ENCODE peak calls at places on chromosomes 11 and 22, in seven cellular contexts. J is endothelial cell of umbilical vein; U is epithelial cell of esophagus; G is WTC11; R is effector CD4-positive, alpha-beta T cell; L is fibroblast of pulmonary artery; N is WERI-Rb-1. F is an unnamed sample.

GRCh38 chr11:94449437-94449836 is 44.2 kb downstream of the MRE11 start:
- DNase-seq in N (no peak), J (peak; percentile 38), G (no peak), U (peak; percentile 98), R (no peak), L (peak; percentile 81), F (no peak)

GRCh38 chr11:35473975-35474374 is 51.4 kb downstream of the PAMR1 start:
- DNase-seq in U (no peak), G (no peak), N (no peak), J (no peak), L (no peak), R (no peak), F (no peak)

GRCh38 chr11:97109078-97109477 is 719.3 kb downstream of the JRKL start:
- DNase-seq in G (no peak), U (no peak), L (no peak), R (no peak), J (no peak), N (no peak), F (no peak)

GRCh38 chr11:19872526-19873135 is 160.0 kb downstream of the NAV2 start:
- DNase-seq in N (no peak), U (peak; percentile 24), R (no peak), G (peak; percentile 68), L (no peak), J (no peak), F (peak; percentile 78)

GRCh38 chr22:47151064-47151463 is 388.6 kb downstream of the TBC1D22A start:
- DNase-seq in R (no peak), G (no peak), N (no peak), U (no peak), L (no peak), J (no peak), F (no peak)

GRCh38 chr22:45389546-45389945 is 23.9 kb downstream of the SMC1B start:
- DNase-seq in J (no peak), L (no peak), N (no peak), U (no peak), G (no peak), R (no peak), F (no peak)

GRCh38 chr11:16820324-16821092 is 82.1 kb downstream of the C11orf58 start:
- DNase-seq in R (peak; percentile 46), G (peak; percentile 85), L (peak; percentile 86), U (peak; percentile 85), N (peak; percentile 72), J (peak; percentile 74), F (peak; percentile 86)

GRCh38 chr11:35735411-35735810 is 72.8 kb downstream of the TRIM44 start:
- DNase-seq in G (no peak), U (no peak), J (peak; percentile 63), N (no peak), L (peak; percentile 38), R (no peak), F (no peak)

GRCh38 chr22:17257578-17257977 is 38.3 kb upstream of the ADA2 start:
- DNase-seq in L (no peak), J (no peak), R (no peak), G (peak; percentile 25), N (no peak), U (no peak), F (no peak)

GRCh38 chr22:30040499-30041055 is 39.7 kb upstream of the HORMAD2 start:
- DNase-seq in N (no peak), U (no peak), L (no peak), G (no peak), J (no peak), R (no peak), F (no peak)

GRCh38 chr22:39415506-39415905 is 15.9 kb downstream of the TAB1 start:
- DNase-seq in R (no peak), U (no peak), N (no peak), J (no peak), G (no peak), L (no peak), F (no peak)

GRCh38 chr22:43925433-43926348 is 2.1 kb downstream of the PNPLA3 start:
- DNase-seq in R (no peak), L (peak; percentile 11), U (peak; percentile 86), N (peak; percentile 92), G (peak; percentile 30), J (no peak), F (peak; percentile 74)

GRCh38 chr22:20951932-20952380 is 15.1 kb upstream of the AIFM3 start:
- DNase-seq in L (no peak), J (no peak), G (no peak), R (no peak), N (no peak), U (no peak), F (no peak)

GRCh38 chr11:60130496-60130895 is 42.0 kb downstream of the MS4A2 start:
- DNase-seq in U (peak; percentile 56), R (no peak), G (peak; percentile 22), L (peak; percentile 3), J (peak; percentile 86), N (peak; percentile 67), F (peak; percentile 43)

GRCh38 chr22:50445071-50445879 is 29.6 kb downstream of the SBF1 start:
- DNase-seq in N (no peak), U (no peak), R (peak; percentile 20), J (no peak), G (no peak), L (no peak), F (no peak)

GRCh38 chr11:59137190-59137589 is 5.5 kb upstream of the FAM111A start:
- DNase-seq in J (no peak), R (no peak), N (no peak), U (no peak), L (no peak), G (no peak), F (no peak)

GRCh38 chr22:47354668-47355387 is 592.4 kb downstream of the TBC1D22A start:
- DNase-seq in L (no peak), G (no peak), N (peak; percentile 77), J (no peak), R (no peak), U (no peak), F (no peak)

GRCh38 chr11:67572747-67573419 is 10.7 kb upstream of the GSTP1 start:
- DNase-seq in N (peak; percentile 76), G (peak; percentile 71), U (peak; percentile 71), J (peak; percentile 51), R (no peak), L (peak; percentile 65), F (peak; percentile 77)

GRCh38 chr22:45597460-45598192 is 74.0 kb upstream of the ATXN10 start:
- DNase-seq in L (no peak), U (no peak), G (no peak), J (no peak), N (no peak), R (no peak), F (no peak)

GRCh38 chr11:106031936-106032335 is 9.9 kb upstream of the MSANTD4 start:
- DNase-seq in G (no peak), L (no peak), R (no peak), U (no peak), J (no peak), N (no peak), F (no peak)

GRCh38 chr22:30334601-30335000 is 7.9 kb upstream of the TBC1D10A start:
- DNase-seq in U (no peak), L (no peak), G (no peak), J (no peak), N (no peak), R (no peak), F (no peak)

GRCh38 chr11:80350541-80350940 is 909.7 kb upstream of the TENM4 start:
- DNase-seq in U (no peak), L (no peak), N (no peak), R (no peak), J (peak; percentile 82), G (no peak), F (no peak)

GRCh38 chr22:40685406-40685805 is 6.1 kb downstream of the MCHR1 start:
- DNase-seq in N (no peak), R (no peak), L (no peak), U (no peak), G (no peak), J (no peak), F (no peak)

GRCh38 chr11:31802990-31803812 is 7.9 kb downstream of the PAX6 start:
- DNase-seq in J (no peak), G (peak; percentile 52), L (no peak), N (no peak), R (no peak), U (no peak), F (no peak)

GRCh38 chr22:18024956-18025720 is 777 bp upstream of the MICAL3 start:
- DNase-seq in N (peak; percentile 19), L (no peak), R (no peak), J (no peak), U (no peak), G (no peak), F (no peak)

GRCh38 chr11:130315354-130315970 is 745 bp upstream of the ZBTB44 start:
- DNase-seq in L (no peak), R (peak; percentile 36), G (peak; percentile 77), U (peak; percentile 16), N (no peak), J (no peak), F (peak; percentile 77)

GRCh38 chr22:20111045-20111688 is 4.7 kb upstream of the RANBP1 start:
- DNase-seq in R (no peak), L (peak; percentile 29), G (no peak), J (peak; percentile 23), U (peak; percentile 32), N (peak; percentile 58), F (no peak)

GRCh38 chr11:19934828-19935259 is 222.2 kb downstream of the NAV2 start:
- DNase-seq in G (no peak), J (no peak), N (no peak), R (no peak), U (peak; percentile 46), L (peak; percentile 41), F (no peak)

GRCh38 chr11:57150454-57150917 is 31.3 kb upstream of the LRRC55 start:
- DNase-seq in J (no peak), L (peak; percentile 10), N (no peak), U (no peak), R (no peak), G (no peak), F (no peak)

GRCh38 chr11:97979741-97980140 is 1041.0 kb upstream of the CNTN5 start:
- DNase-seq in G (no peak), L (no peak), R (no peak), J (no peak), U (no peak), N (no peak), F (no peak)

GRCh38 chr11:17403977-17404759 is 15.7 kb upstream of the KCNJ11 start:
- DNase-seq in R (no peak), N (no peak), L (peak; percentile 10), G (no peak), J (no peak), U (no peak), F (no peak)

F was measured in H9.